ENCODE peak calls at places on chromosomes 11 and 22, in ten cellular contexts. One of them, this sample, is unnamed.

GRCh38 chr11:111441443-111441842 is 62.4 kb upstream of the POU2AF1 start:
- DNase-seq in foreskin fibroblast: peak; percentile 74
- DNase-seq in A549: no peak
- DNase-seq in AG10803: peak; percentile 42
- DNase-seq in thoracic aorta: no peak
- DNase-seq in GM12865: peak; percentile 39
- DNase-seq in lower leg skin: no peak
- DNase-seq in Caco-2: no peak
- DNase-seq in MM.1S: no peak
- DNase-seq in astrocyte of the cerebellum: no peak
- DNase-seq in this sample: peak; percentile 23

GRCh38 chr22:29459773-29460172 is 20.2 kb upstream of the NEFH start:
- DNase-seq in foreskin fibroblast: no peak
- DNase-seq in lower leg skin: no peak
- DNase-seq in thoracic aorta: no peak
- DNase-seq in GM12865: no peak
- DNase-seq in AG10803: no peak
- DNase-seq in Caco-2: no peak
- DNase-seq in A549: no peak
- DNase-seq in MM.1S: no peak
- DNase-seq in astrocyte of the cerebellum: no peak
- DNase-seq in this sample: no peak

GRCh38 chr11:96063886-96064285 is 140.0 kb upstream of the MTMR2 start:
- DNase-seq in GM12865: no peak
- DNase-seq in foreskin fibroblast: no peak
- DNase-seq in thoracic aorta: no peak
- DNase-seq in AG10803: no peak
- DNase-seq in Caco-2: no peak
- DNase-seq in A549: no peak
- DNase-seq in MM.1S: no peak
- DNase-seq in astrocyte of the cerebellum: no peak
- DNase-seq in lower leg skin: no peak
- DNase-seq in this sample: no peak

GRCh38 chr22:49647346-49648026 is 180.2 kb downstream of the BRD1 start:
- DNase-seq in lower leg skin: no peak
- DNase-seq in A549: peak; percentile 31
- DNase-seq in astrocyte of the cerebellum: no peak
- DNase-seq in GM12865: no peak
- DNase-seq in MM.1S: no peak
- DNase-seq in Caco-2: peak; percentile 27
- DNase-seq in thoracic aorta: no peak
- DNase-seq in foreskin fibroblast: no peak
- DNase-seq in AG10803: no peak
- DNase-seq in this sample: no peak

GRCh38 chr22:45450931-45451651 is 37.6 kb downstream of the RIBC2 start:
- DNase-seq in Caco-2: no peak
- DNase-seq in lower leg skin: peak; percentile 77
- DNase-seq in astrocyte of the cerebellum: peak; percentile 60
- DNase-seq in thoracic aorta: no peak
- DNase-seq in AG10803: peak; percentile 99
- DNase-seq in A549: no peak
- DNase-seq in MM.1S: no peak
- DNase-seq in foreskin fibroblast: peak; percentile 92
- DNase-seq in GM12865: no peak
- DNase-seq in this sample: peak; percentile 80

GRCh38 chr22:40666151-40666848 is 13.0 kb upstream of the MCHR1 start:
- DNase-seq in astrocyte of the cerebellum: no peak
- DNase-seq in lower leg skin: no peak
- DNase-seq in GM12865: no peak
- DNase-seq in MM.1S: no peak
- DNase-seq in AG10803: peak; percentile 89
- DNase-seq in thoracic aorta: no peak
- DNase-seq in Caco-2: no peak
- DNase-seq in A549: no peak
- DNase-seq in foreskin fibroblast: peak; percentile 64
- DNase-seq in this sample: peak; percentile 75

GRCh38 chr22:31945478-31945815 is 1.1 kb downstream of the YWHAH start:
- DNase-seq in AG10803: no peak
- DNase-seq in GM12865: peak; percentile 36
- DNase-seq in A549: no peak
- DNase-seq in MM.1S: no peak
- DNase-seq in Caco-2: no peak
- DNase-seq in foreskin fibroblast: no peak
- DNase-seq in lower leg skin: no peak
- DNase-seq in thoracic aorta: no peak
- DNase-seq in astrocyte of the cerebellum: no peak
- DNase-seq in this sample: no peak

GRCh38 chr22:50656122-50657070 is 16.2 kb upstream of the SHANK3 start:
- DNase-seq in GM12865: no peak
- DNase-seq in thoracic aorta: no peak
- DNase-seq in foreskin fibroblast: peak; percentile 66
- DNase-seq in MM.1S: no peak
- DNase-seq in lower leg skin: no peak
- DNase-seq in astrocyte of the cerebellum: no peak
- DNase-seq in Caco-2: no peak
- DNase-seq in AG10803: peak; percentile 55
- DNase-seq in A549: peak; percentile 46
- DNase-seq in this sample: peak; percentile 57

GRCh38 chr22:22884888-22885840 is 2.5 kb upstream of the IGLL5 start:
- DNase-seq in AG10803: no peak
- DNase-seq in Caco-2: no peak
- DNase-seq in MM.1S: peak; percentile 92
- DNase-seq in A549: no peak
- DNase-seq in foreskin fibroblast: no peak
- DNase-seq in lower leg skin: no peak
- DNase-seq in thoracic aorta: no peak
- DNase-seq in astrocyte of the cerebellum: no peak
- DNase-seq in GM12865: peak; percentile 93
- DNase-seq in this sample: no peak

GRCh38 chr22:35749808-35750207 is 32.1 kb downstream of the APOL5 start:
- DNase-seq in AG10803: peak; percentile 82
- DNase-seq in Caco-2: no peak
- DNase-seq in foreskin fibroblast: peak; percentile 57
- DNase-seq in A549: no peak
- DNase-seq in thoracic aorta: no peak
- DNase-seq in GM12865: peak; percentile 86
- DNase-seq in MM.1S: no peak
- DNase-seq in astrocyte of the cerebellum: peak; percentile 29
- DNase-seq in lower leg skin: no peak
- DNase-seq in this sample: no peak

GRCh38 chr11:107778839-107779517 is 67.1 kb upstream of the SLN start:
- DNase-seq in astrocyte of the cerebellum: no peak
- DNase-seq in A549: no peak
- DNase-seq in lower leg skin: no peak
- DNase-seq in Caco-2: no peak
- DNase-seq in AG10803: no peak
- DNase-seq in thoracic aorta: no peak
- DNase-seq in MM.1S: no peak
- DNase-seq in foreskin fibroblast: no peak
- DNase-seq in GM12865: no peak
- DNase-seq in this sample: no peak

GRCh38 chr11:416051-416756 is 1.4 kb upstream of the SIGIRR start:
- DNase-seq in GM12865: no peak
- DNase-seq in MM.1S: no peak
- DNase-seq in AG10803: no peak
- DNase-seq in foreskin fibroblast: no peak
- DNase-seq in thoracic aorta: no peak
- DNase-seq in Caco-2: no peak
- DNase-seq in lower leg skin: no peak
- DNase-seq in astrocyte of the cerebellum: no peak
- DNase-seq in A549: no peak
- DNase-seq in this sample: no peak

GRCh38 chr11:94545641-94546470 is 2.1 kb downstream of the FUT4 start:
- DNase-seq in AG10803: no peak
- DNase-seq in lower leg skin: no peak
- DNase-seq in astrocyte of the cerebellum: no peak
- DNase-seq in Caco-2: no peak
- DNase-seq in foreskin fibroblast: no peak
- DNase-seq in GM12865: no peak
- DNase-seq in A549: no peak
- DNase-seq in thoracic aorta: no peak
- DNase-seq in MM.1S: no peak
- DNase-seq in this sample: no peak

GRCh38 chr11:44387825-44388224 is 77.9 kb upstream of the ALX4 start:
- DNase-seq in lower leg skin: no peak
- DNase-seq in GM12865: no peak
- DNase-seq in Caco-2: no peak
- DNase-seq in thoracic aorta: no peak
- DNase-seq in A549: no peak
- DNase-seq in astrocyte of the cerebellum: no peak
- DNase-seq in MM.1S: no peak
- DNase-seq in foreskin fibroblast: no peak
- DNase-seq in AG10803: no peak
- DNase-seq in this sample: no peak

GRCh38 chr11:27385245-27385644 is 22.2 kb upstream of the CCDC34 start:
- DNase-seq in MM.1S: no peak
- DNase-seq in astrocyte of the cerebellum: peak; percentile 45
- DNase-seq in A549: no peak
- DNase-seq in thoracic aorta: peak; percentile 14
- DNase-seq in AG10803: peak; percentile 89
- DNase-seq in Caco-2: no peak
- DNase-seq in GM12865: no peak
- DNase-seq in lower leg skin: no peak
- DNase-seq in foreskin fibroblast: peak; percentile 78
- DNase-seq in this sample: peak; percentile 89
- H3K4me3 ChIP-seq in MM.1S: no peak overlapping the region
- H3K4me3 ChIP-seq in astrocyte of the cerebellum: no peak overlapping the region
- H3K4me3 ChIP-seq in A549: peak overlapping the region; percentile 9
- H3K4me3 ChIP-seq in thoracic aorta: peak overlapping the region; percentile 66
- H3K4me3 ChIP-seq in AG10803: peak overlapping the region; percentile 33
- H3K4me3 ChIP-seq in Caco-2: no peak overlapping the region
- H3K4me3 ChIP-seq in GM12865: no peak overlapping the region
- H3K4me3 ChIP-seq in lower leg skin: no peak overlapping the region
- H3K4me3 ChIP-seq in foreskin fibroblast: no peak overlapping the region
- H3K4me3 ChIP-seq in this sample: no peak overlapping the region

DNA sequence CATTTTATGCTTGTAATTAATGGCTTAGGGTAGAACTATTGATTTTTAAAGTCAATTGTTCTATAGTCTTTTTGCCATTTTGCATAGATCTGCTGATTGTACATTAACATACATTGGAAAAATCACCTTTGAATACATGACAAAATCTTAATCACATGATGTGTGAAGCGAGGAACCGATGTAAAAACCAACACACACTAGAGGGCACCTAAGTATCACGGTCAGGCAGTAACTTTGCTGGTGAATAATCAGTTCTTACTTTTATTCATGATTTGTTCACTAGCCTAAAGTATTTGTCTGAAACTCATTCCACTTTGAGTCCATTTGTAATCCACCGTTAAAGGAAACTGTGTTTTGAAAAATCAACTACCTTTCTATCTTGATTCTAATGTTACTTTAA is 28.2 kb downstream of the JHY start:
- DNase-seq in thoracic aorta: no peak
- DNase-seq in MM.1S: no peak
- DNase-seq in astrocyte of the cerebellum: no peak
- DNase-seq in Caco-2: peak; percentile 51
- DNase-seq in GM12865: peak; percentile 13
- DNase-seq in A549: no peak
- DNase-seq in AG10803: peak; percentile 44
- DNase-seq in foreskin fibroblast: peak; percentile 16
- DNase-seq in lower leg skin: no peak
- DNase-seq in this sample: peak; percentile 45
- TF ChIP-seq CTCF in thoracic aorta: no peak
- TF ChIP-seq CTCF in MM.1S: peak; percentile 18
- TF ChIP-seq CTCF in astrocyte of the cerebellum: peak; percentile 28
- TF ChIP-seq CTCF in Caco-2: peak; percentile 35
- TF ChIP-seq CTCF in GM12865: peak; percentile 14
- TF ChIP-seq CTCF in A549: peak; percentile 36
- TF ChIP-seq CTCF in AG10803: peak; percentile 53
- TF ChIP-seq CTCF in foreskin fibroblast: no peak
- TF ChIP-seq CTCF in lower leg skin: no peak
- TF ChIP-seq CTCF in this sample: peak; percentile 27

GRCh38 chr11:131658952-131659351 is 288.5 kb downstream of the NTM start:
- DNase-seq in Caco-2: no peak
- DNase-seq in A549: no peak
- DNase-seq in thoracic aorta: no peak
- DNase-seq in GM12865: peak; percentile 41
- DNase-seq in astrocyte of the cerebellum: no peak
- DNase-seq in foreskin fibroblast: no peak
- DNase-seq in lower leg skin: no peak
- DNase-seq in MM.1S: no peak
- DNase-seq in AG10803: no peak
- DNase-seq in this sample: no peak

GRCh38 chr11:131658414-131658813 is 288.0 kb downstream of the NTM start:
- DNase-seq in thoracic aorta: no peak
- DNase-seq in astrocyte of the cerebellum: no peak
- DNase-seq in foreskin fibroblast: no peak
- DNase-seq in Caco-2: no peak
- DNase-seq in MM.1S: no peak
- DNase-seq in lower leg skin: no peak
- DNase-seq in AG10803: no peak
- DNase-seq in A549: no peak
- DNase-seq in GM12865: no peak
- DNase-seq in this sample: no peak

GRCh38 chr11:131654849-131655248 is 284.4 kb downstream of the NTM start:
- DNase-seq in AG10803: no peak
- DNase-seq in foreskin fibroblast: no peak
- DNase-seq in GM12865: no peak
- DNase-seq in astrocyte of the cerebellum: no peak
- DNase-seq in A549: no peak
- DNase-seq in lower leg skin: no peak
- DNase-seq in MM.1S: no peak
- DNase-seq in Caco-2: no peak
- DNase-seq in thoracic aorta: no peak
- DNase-seq in this sample: no peak

GRCh38 chr11:131656179-131656838 is 285.9 kb downstream of the NTM start:
- DNase-seq in lower leg skin: no peak
- DNase-seq in foreskin fibroblast: no peak
- DNase-seq in AG10803: no peak
- DNase-seq in MM.1S: no peak
- DNase-seq in GM12865: no peak
- DNase-seq in Caco-2: no peak
- DNase-seq in thoracic aorta: no peak
- DNase-seq in A549: no peak
- DNase-seq in astrocyte of the cerebellum: no peak
- DNase-seq in this sample: no peak

GRCh38 chr11:131656839-131657211 is 286.4 kb downstream of the NTM start:
- DNase-seq in lower leg skin: no peak
- DNase-seq in AG10803: no peak
- DNase-seq in foreskin fibroblast: no peak
- DNase-seq in Caco-2: no peak
- DNase-seq in A549: no peak
- DNase-seq in thoracic aorta: no peak
- DNase-seq in astrocyte of the cerebellum: no peak
- DNase-seq in GM12865: no peak
- DNase-seq in MM.1S: no peak
- DNase-seq in this sample: no peak
- H3K4me3 ChIP-seq in lower leg skin: no peak overlapping the region
- H3K4me3 ChIP-seq in AG10803: no peak overlapping the region
- H3K4me3 ChIP-seq in foreskin fibroblast: no peak overlapping the region
- H3K4me3 ChIP-seq in Caco-2: no peak overlapping the region
- H3K4me3 ChIP-seq in A549: no peak overlapping the region
- H3K4me3 ChIP-seq in thoracic aorta: no peak overlapping the region
- H3K4me3 ChIP-seq in astrocyte of the cerebellum: no peak overlapping the region
- H3K4me3 ChIP-seq in GM12865: no peak overlapping the region
- H3K4me3 ChIP-seq in MM.1S: no peak overlapping the region
- H3K4me3 ChIP-seq in this sample: no peak overlapping the region

GRCh38 chr11:66133216-66133775 is 63.2 kb downstream of the PACS1 start:
- DNase-seq in GM12865: no peak
- DNase-seq in lower leg skin: no peak
- DNase-seq in A549: no peak
- DNase-seq in AG10803: no peak
- DNase-seq in MM.1S: no peak
- DNase-seq in Caco-2: no peak
- DNase-seq in thoracic aorta: no peak
- DNase-seq in foreskin fibroblast: no peak
- DNase-seq in astrocyte of the cerebellum: no peak
- DNase-seq in this sample: no peak
- TF ChIP-seq CTCF in GM12865: no peak
- TF ChIP-seq CTCF in lower leg skin: no peak
- TF ChIP-seq CTCF in A549: no peak
- TF ChIP-seq CTCF in AG10803: no peak
- TF ChIP-seq CTCF in MM.1S: no peak
- TF ChIP-seq CTCF in Caco-2: no peak
- TF ChIP-seq CTCF in thoracic aorta: no peak
- TF ChIP-seq CTCF in foreskin fibroblast: no peak
- TF ChIP-seq CTCF in astrocyte of the cerebellum: no peak
- TF ChIP-seq CTCF in this sample: no peak

This sample was measured in fibroblast of pulmonary artery.